ENCODE peak calls at places on chromosomes 7 and 10, in four cellular contexts. E, T, I and Z are unnamed samples.

GRCh38 chr10:34160595-34160994 is 654.5 kb downstream of the PARD3 start:
- DNase-seq in E (no peak), I (no peak), T (peak), Z (no peak)

GRCh38 chr7:157627646-157628045 is 290.8 kb downstream of the DNAJB6 start:
- DNase-seq in T (no peak), I (no peak), E (no peak), Z (no peak)

GRCh38 chr10:42974693-42975002 is 102.2 kb upstream of the RET start:
- DNase-seq in T (no peak), E (no peak), I (no peak), Z (no peak)

GRCh38 chr7:150685219-150686029 is at the start of gene GIMAP2:
- DNase-seq in E (no peak), I (no peak), T (no peak), Z (no peak)

GRCh38 chr7:98949336-98950044 is 71.2 kb downstream of the TRRAP start:
- DNase-seq in I (no peak), T (no peak), E (no peak), Z (no peak)

GRCh38 chr10:69636626-69637550 is 6.8 kb downstream of the FAM241B start:
- DNase-seq in E (no peak), T (no peak), I (no peak), Z (no peak)

GRCh38 chr10:86265236-86265876 is 101.2 kb downstream of the GRID1 start:
- DNase-seq in E (no peak), T (no peak), I (no peak), Z (no peak)

GRCh38 chr10:76033457-76034196 is 602.2 kb downstream of the LRMDA start:
- DNase-seq in E (peak), I (no peak), T (peak), Z (no peak)

GRCh38 chr10:102413806-102414561 is 4.6 kb downstream of the PSD start:
- DNase-seq in I (no peak), T (no peak), E (no peak), Z (no peak)

GRCh38 chr10:102411341-102412255 is 7.0 kb downstream of the PSD start:
- DNase-seq in I (no peak), T (no peak), E (no peak), Z (no peak)

GRCh38 chr10:102414749-102415148 is 3.8 kb downstream of the PSD start:
- DNase-seq in T (no peak), E (no peak), I (no peak), Z (no peak)

GRCh38 chr10:102412293-102412692 is 6.3 kb downstream of the PSD start:
- DNase-seq in I (no peak), T (no peak), E (no peak), Z (no peak)

GRCh38 chr10:102413053-102413705 is 5.4 kb downstream of the PSD start:
- DNase-seq in T (no peak), I (peak), E (no peak), Z (no peak)
- TF ChIP-seq FOXK2 in T (no peak), I (no peak), E (no peak), Z (no peak)

DNA sequence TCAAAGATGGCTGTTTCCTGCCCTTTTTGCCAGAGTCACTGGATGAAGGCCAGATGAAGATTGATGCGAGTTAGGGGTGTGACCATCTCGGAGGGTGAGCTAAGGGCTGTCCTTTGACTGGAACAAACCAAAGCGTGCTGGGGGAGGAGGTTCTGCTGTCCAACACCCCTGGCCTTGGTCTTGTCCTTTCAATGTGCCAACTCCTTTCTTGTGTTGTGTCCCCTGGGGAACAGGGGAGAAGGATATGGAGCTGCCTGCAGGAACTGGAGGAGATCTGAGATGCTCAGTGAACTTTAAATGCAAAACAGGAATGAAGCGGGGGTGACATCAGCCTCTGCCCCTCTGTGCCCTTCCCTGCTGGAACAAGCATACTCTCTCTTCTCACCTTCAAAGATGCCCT is 90.3 kb upstream of the ADAM12 start:
- DNase-seq in T (no peak), E (no peak), I (no peak), Z (no peak)
- TF ChIP-seq FOXK2 in T (no peak), E (no peak), I (no peak), Z (no peak)

DNA sequence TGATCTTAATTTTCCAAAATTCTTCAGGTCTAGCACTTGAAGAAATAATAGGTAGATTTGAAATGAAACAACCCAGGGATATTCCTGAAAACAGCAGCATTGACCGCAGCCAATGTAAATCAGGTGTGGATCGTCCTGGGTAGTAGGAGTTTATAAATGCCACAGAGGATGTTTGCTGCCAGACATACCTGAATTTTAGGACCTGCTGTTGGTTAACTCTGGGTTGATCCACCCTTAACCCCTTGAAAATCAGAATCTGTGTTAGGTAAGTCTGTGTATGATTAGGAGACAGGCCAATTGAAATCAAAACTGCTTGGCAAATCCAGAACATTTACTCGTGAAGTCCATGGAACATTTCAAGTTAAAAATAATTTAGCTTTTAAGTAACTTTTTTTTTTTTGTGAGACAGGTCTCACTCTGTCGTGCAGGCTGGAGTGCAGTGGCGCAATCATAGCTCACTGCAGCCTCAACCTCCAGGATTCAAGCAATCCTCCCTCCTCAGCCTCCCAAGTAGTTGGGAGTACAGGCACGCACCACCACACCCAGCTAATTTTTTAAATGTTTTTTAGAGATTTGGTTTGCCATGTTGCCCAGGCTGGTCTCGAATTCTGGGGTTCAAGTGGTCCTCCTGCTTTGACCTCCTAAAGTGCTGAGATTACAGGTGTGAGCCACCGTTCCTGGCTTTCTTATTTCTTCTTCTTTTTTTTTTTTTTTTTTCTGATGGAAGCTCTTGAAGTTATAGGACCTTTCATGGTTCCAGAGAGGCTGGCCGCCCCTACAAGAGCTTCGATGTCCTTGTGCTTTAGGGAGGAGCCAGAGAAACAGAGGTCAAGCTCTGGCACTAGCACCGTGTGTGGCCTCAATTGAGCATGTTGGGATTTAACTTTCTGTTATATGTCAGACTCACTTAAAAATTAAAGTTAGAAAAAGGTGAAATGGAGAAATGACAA is 2.0 kb downstream of the POR start:
- DNase-seq in T (no peak), I (no peak), E (no peak), Z (no peak)
- TF ChIP-seq FOXK2 in T (no peak), I (no peak), E (no peak), Z (no peak)

GRCh38 chr10:124417846-124418725 is 637 bp downstream of the OAT start:
- DNase-seq in I (no peak), E (no peak), T (peak), Z (peak)
- TF ChIP-seq FOXK2 in I (no peak), E (no peak), T (no peak), Z (no peak)